ENCODE peak calls at places on chromosomes 11 and 22, in six cellular contexts. One of them, this sample, is unnamed.
A peak's percentile ranks its signal among the peaks of the same experiment; 100 is the strongest.

GRCh38 chr11:123409456-123409801 is 20.6 kb upstream of the GRAMD1B start:
- DNase-seq in WTC11: no peak
- DNase-seq in GM12865: peak; percentile 41
- DNase-seq in endothelial cell: no peak
- DNase-seq in colonic mucosa: no peak
- DNase-seq in GM12878: peak; percentile 67
- DNase-seq in this sample: no peak

GRCh38 chr11:61975638-61976419 is 8.4 kb upstream of the FTH1 start:
- DNase-seq in GM12865: no peak
- DNase-seq in GM12878: no peak
- DNase-seq in endothelial cell: no peak
- DNase-seq in WTC11: no peak
- DNase-seq in colonic mucosa: no peak
- DNase-seq in this sample: no peak

GRCh38 chr11:108498816-108499408 is 728 bp upstream of the POGLUT3 start:
- DNase-seq in GM12865: no peak
- DNase-seq in endothelial cell: no peak
- DNase-seq in GM12878: no peak
- DNase-seq in WTC11: peak; percentile 25
- DNase-seq in colonic mucosa: no peak
- DNase-seq in this sample: no peak

GRCh38 chr11:78694152-78694551 is 119.5 kb upstream of the NARS2 start:
- DNase-seq in WTC11: no peak
- DNase-seq in GM12865: no peak
- DNase-seq in colonic mucosa: no peak
- DNase-seq in GM12878: no peak
- DNase-seq in endothelial cell: no peak
- DNase-seq in this sample: no peak

GRCh38 chr11:95829580-95830259 is 39.4 kb downstream of the CEP57 start:
- DNase-seq in colonic mucosa: no peak
- DNase-seq in GM12878: no peak
- DNase-seq in WTC11: no peak
- DNase-seq in endothelial cell: no peak
- DNase-seq in GM12865: no peak
- DNase-seq in this sample: no peak

GRCh38 chr11:134850566-134850965 is 438.5 kb upstream of the B3GAT1 start:
- DNase-seq in colonic mucosa: no peak
- DNase-seq in GM12878: no peak
- DNase-seq in endothelial cell: no peak
- DNase-seq in WTC11: no peak
- DNase-seq in GM12865: no peak
- DNase-seq in this sample: no peak

GRCh38 chr11:86116386-86116726 is 47.5 kb upstream of the PICALM start:
- DNase-seq in GM12865: peak; percentile 82
- DNase-seq in endothelial cell: no peak
- DNase-seq in GM12878: peak; percentile 77
- DNase-seq in WTC11: no peak
- DNase-seq in colonic mucosa: no peak
- DNase-seq in this sample: peak; percentile 77

GRCh38 chr22:36379593-36380361 is 8.0 kb downstream of the MYH9 start:
- DNase-seq in endothelial cell: no peak
- DNase-seq in GM12865: peak; percentile 75
- DNase-seq in GM12878: no peak
- DNase-seq in colonic mucosa: no peak
- DNase-seq in WTC11: no peak
- DNase-seq in this sample: peak; percentile 42

GRCh38 chr11:11504071-11504470 is 117.7 kb downstream of the GALNT18 start:
- DNase-seq in colonic mucosa: peak; percentile 56
- DNase-seq in GM12865: no peak
- DNase-seq in endothelial cell: no peak
- DNase-seq in GM12878: no peak
- DNase-seq in WTC11: no peak
- DNase-seq in this sample: no peak

GRCh38 chr11:3126207-3126865 is 38.8 kb downstream of the OSBPL5 start:
- DNase-seq in colonic mucosa: peak; percentile 94
- DNase-seq in GM12878: no peak
- DNase-seq in GM12865: no peak
- DNase-seq in WTC11: peak; percentile 8
- DNase-seq in endothelial cell: peak; percentile 43
- DNase-seq in this sample: peak; percentile 94

GRCh38 chr11:16911658-16912057 is 102.6 kb downstream of the PLEKHA7 start:
- DNase-seq in WTC11: no peak
- DNase-seq in GM12878: no peak
- DNase-seq in GM12865: no peak
- DNase-seq in endothelial cell: no peak
- DNase-seq in colonic mucosa: no peak
- DNase-seq in this sample: no peak

GRCh38 chr22:30947163-30947820 is 21.3 kb downstream of the MORC2 start:
- DNase-seq in GM12865: no peak
- DNase-seq in endothelial cell: peak; percentile 59
- DNase-seq in colonic mucosa: no peak
- DNase-seq in GM12878: no peak
- DNase-seq in WTC11: no peak
- DNase-seq in this sample: no peak

GRCh38 chr22:22213231-22213630 is 31.4 kb upstream of the VPREB1 start:
- DNase-seq in colonic mucosa: no peak
- DNase-seq in GM12865: no peak
- DNase-seq in GM12878: no peak
- DNase-seq in endothelial cell: no peak
- DNase-seq in WTC11: no peak
- DNase-seq in this sample: no peak

GRCh38 chr11:71251761-71252433 is 480 bp downstream of the SHANK2 start:
- DNase-seq in GM12865: peak; percentile 23
- DNase-seq in GM12878: no peak
- DNase-seq in endothelial cell: peak; percentile 69
- DNase-seq in WTC11: peak; percentile 72
- DNase-seq in colonic mucosa: peak; percentile 55
- DNase-seq in this sample: no peak
- TF ChIP-seq CTCF in GM12865: peak; percentile 21
- TF ChIP-seq CTCF in GM12878: no peak
- TF ChIP-seq CTCF in endothelial cell: peak; percentile 52
- TF ChIP-seq CTCF in WTC11: peak; percentile 47
- TF ChIP-seq CTCF in colonic mucosa: no peak
- TF ChIP-seq CTCF in this sample: peak; percentile 56

DNA sequence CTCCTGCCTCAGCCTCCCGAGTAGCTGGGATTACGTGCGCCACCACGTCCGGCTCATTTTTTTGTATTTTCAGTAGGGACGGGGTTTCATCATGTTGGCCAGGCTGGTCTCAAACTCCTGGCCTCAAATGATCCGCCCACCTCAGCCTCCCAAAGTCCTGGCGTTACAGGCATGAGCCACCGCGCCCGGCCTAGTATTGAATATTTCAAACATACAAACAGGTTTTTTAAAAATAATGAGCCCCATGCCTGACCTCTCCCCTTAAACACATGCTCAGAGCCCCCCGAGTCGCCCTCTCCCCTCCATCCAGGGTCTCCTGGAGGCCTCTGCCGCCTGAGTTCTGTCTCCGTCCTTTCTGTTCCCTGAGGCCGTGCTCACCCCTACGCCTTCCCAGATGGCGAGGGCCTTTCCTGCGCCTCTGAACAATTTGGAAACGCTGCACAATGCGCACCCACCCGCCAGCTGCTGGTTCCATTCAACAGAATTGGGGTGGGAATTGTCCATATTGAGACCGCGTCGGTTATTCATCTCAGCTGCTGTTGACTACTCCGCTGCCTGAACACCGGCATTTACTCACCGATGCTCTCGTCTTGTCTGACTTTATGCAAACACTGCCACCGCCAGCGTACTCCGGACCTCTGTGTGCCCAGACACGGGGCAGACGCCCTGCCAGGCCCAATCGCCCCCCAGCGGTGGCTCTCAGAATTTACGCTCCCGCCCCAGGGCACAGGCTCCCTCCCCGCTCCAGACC is 13.6 kb upstream of the RNH1 start:
- DNase-seq in GM12865: no peak
- DNase-seq in endothelial cell: no peak
- DNase-seq in colonic mucosa: no peak
- DNase-seq in GM12878: no peak
- DNase-seq in WTC11: peak; percentile 45
- DNase-seq in this sample: no peak
- TF ChIP-seq CTCF in GM12865: no peak
- TF ChIP-seq CTCF in endothelial cell: no peak
- TF ChIP-seq CTCF in colonic mucosa: no peak
- TF ChIP-seq CTCF in GM12878: peak; percentile 25
- TF ChIP-seq CTCF in WTC11: peak; percentile 53
- TF ChIP-seq CTCF in this sample: no peak

DNA sequence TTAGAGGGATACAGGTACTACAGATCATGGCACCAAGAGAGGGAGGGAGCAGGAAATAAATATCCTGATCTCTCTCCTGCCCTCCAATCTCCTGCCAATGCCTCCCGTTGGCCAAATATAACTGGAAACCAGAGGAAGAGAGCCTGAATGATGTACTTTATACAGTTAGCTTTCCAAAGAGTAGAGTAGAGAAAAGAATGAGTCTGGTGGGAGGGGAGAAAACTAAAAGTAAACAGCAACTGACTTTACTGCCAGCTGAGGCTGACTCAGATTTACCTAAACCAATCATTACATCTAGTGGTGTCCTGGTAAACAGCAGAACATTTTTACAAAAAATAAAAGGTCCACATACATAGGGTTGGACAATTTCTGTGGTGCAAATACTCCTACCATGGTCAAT is 5.1 kb downstream of the MPZL3 start:
- DNase-seq in GM12865: no peak
- DNase-seq in colonic mucosa: no peak
- DNase-seq in WTC11: no peak
- DNase-seq in GM12878: no peak
- DNase-seq in endothelial cell: no peak
- DNase-seq in this sample: no peak
- TF ChIP-seq CTCF in GM12865: no peak
- TF ChIP-seq CTCF in colonic mucosa: no peak
- TF ChIP-seq CTCF in WTC11: no peak
- TF ChIP-seq CTCF in GM12878: no peak
- TF ChIP-seq CTCF in endothelial cell: no peak
- TF ChIP-seq CTCF in this sample: no peak

DNA sequence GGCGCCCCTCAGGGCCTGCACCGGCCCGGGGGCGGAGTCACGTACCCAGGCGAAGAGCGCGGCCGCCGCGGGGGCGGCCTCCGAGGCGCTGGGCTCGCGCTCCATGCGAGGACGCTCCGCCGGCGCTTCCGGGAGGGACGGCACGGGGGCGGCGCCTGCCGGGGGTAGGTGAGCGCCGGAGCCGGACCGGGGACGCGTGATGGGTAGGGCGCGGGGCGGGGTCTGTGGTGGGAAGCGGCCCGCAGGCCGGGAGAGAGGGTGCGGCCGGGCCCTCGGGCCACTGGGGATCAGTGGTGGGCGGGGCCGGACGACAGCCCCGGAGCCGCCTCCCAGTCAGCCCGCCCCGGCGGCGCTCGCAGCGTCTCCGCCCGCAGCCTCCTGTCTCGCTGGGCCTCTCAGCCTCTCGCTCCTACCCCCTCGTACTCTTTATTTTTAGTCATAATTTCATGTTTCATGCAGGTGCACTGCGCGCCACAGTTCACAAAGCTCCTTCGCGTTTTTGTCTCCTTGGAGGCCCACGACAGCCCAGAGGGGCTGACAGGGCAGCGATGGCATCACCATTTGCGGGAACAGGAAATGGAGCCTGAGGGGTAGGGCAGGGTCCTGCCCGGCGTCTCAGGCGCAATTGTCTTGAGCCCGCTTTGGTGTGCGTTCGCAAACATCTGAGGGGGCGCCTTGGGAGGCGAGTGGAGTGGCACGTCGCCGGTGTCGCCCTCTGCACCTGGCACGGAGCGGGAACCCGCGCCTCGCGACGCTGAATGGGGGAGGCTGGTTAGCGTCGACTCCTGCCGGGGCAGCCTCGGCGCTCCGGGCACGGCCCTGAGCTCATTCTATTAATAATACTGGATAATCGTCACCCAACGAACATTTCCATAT is at the start of gene SERGEF:
- DNase-seq in GM12878: peak; percentile 75
- DNase-seq in endothelial cell: peak; percentile 85
- DNase-seq in colonic mucosa: peak; percentile 97
- DNase-seq in GM12865: peak; percentile 97
- DNase-seq in WTC11: peak; percentile 94
- DNase-seq in this sample: peak; percentile 89
- TF ChIP-seq CTCF in GM12878: peak; percentile 0
- TF ChIP-seq CTCF in endothelial cell: no peak
- TF ChIP-seq CTCF in colonic mucosa: no peak
- TF ChIP-seq CTCF in GM12865: no peak
- TF ChIP-seq CTCF in WTC11: no peak
- TF ChIP-seq CTCF in this sample: peak; percentile 23

GRCh38 chr22:29208502-29208862 is 2.8 kb downstream of the EMID1 start:
- DNase-seq in GM12878: no peak
- DNase-seq in WTC11: no peak
- DNase-seq in colonic mucosa: no peak
- DNase-seq in endothelial cell: no peak
- DNase-seq in GM12865: no peak
- DNase-seq in this sample: no peak
- TF ChIP-seq CTCF in GM12878: peak; percentile 27
- TF ChIP-seq CTCF in WTC11: no peak
- TF ChIP-seq CTCF in colonic mucosa: no peak
- TF ChIP-seq CTCF in endothelial cell: no peak
- TF ChIP-seq CTCF in GM12865: peak; percentile 7
- TF ChIP-seq CTCF in this sample: no peak

DNA sequence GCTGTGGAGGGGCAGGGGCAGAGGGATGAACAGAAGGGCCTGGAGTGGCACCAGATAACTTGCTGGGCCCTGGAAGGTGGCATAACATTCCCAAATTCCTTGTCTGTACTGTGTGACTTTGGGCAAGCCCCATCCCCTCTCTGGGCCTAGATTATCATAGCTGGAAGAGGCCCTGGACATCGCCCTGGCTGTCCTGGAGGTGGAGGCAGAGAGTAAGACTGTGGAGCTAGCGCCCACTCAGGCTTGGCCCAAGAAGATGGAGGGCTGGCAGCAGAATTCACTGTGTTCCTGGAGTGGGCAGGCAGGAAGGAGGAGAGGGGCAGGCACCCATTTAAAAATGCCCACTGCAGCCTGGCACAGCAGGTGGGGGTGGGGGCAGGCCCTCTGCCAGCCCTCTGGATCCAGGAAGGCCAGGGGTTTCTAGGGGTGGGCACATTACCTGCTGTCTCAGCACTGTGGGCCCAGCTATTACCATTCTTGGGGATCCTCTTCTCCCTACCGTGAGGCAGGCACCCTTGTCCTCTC is 22.6 kb downstream of the ARHGEF17 start:
- DNase-seq in GM12878: no peak
- DNase-seq in WTC11: peak; percentile 35
- DNase-seq in colonic mucosa: no peak
- DNase-seq in GM12865: no peak
- DNase-seq in endothelial cell: peak; percentile 45
- DNase-seq in this sample: peak; percentile 27
- TF ChIP-seq CTCF in GM12878: peak; percentile 23
- TF ChIP-seq CTCF in WTC11: no peak
- TF ChIP-seq CTCF in colonic mucosa: no peak
- TF ChIP-seq CTCF in GM12865: no peak
- TF ChIP-seq CTCF in endothelial cell: peak; percentile 10
- TF ChIP-seq CTCF in this sample: no peak

DNA sequence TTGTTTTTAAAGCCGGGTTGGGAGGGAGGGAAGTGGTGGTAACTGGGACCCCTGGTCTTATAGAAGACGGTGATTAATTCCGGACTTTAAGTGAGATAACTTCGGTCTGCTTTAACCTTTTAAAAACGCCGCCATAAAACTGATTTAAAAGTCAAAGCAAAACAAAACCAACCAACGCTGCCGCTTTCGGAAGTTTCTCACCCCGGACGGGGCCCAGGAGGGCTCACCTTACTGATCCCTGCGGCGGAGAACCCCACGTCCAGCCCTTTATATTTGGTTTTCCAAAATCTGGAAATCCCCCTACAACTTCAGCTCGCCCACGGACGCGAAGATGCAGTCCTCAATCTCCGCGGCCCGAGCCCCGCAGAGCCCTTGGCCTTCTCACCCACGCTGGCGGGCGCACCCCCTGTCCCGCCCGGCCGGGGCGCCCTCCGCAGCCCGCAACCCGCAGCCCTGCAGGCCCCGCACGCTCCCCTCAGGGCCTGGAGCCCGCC is 405 bp downstream of the USP28 start:
- DNase-seq in colonic mucosa: peak; percentile 45
- DNase-seq in WTC11: no peak
- DNase-seq in GM12878: no peak
- DNase-seq in endothelial cell: no peak
- DNase-seq in GM12865: peak; percentile 64
- DNase-seq in this sample: peak; percentile 38
- TF ChIP-seq CTCF in colonic mucosa: no peak
- TF ChIP-seq CTCF in WTC11: no peak
- TF ChIP-seq CTCF in GM12878: no peak
- TF ChIP-seq CTCF in endothelial cell: no peak
- TF ChIP-seq CTCF in GM12865: no peak
- TF ChIP-seq CTCF in this sample: no peak

This sample was measured in MCF 10A.